ENCODE peak calls at places on chromosomes 12 and 14, in five cellular contexts. F is tibial artery, N is pancreas, Q is AG04450, D is psoas muscle. W is an unnamed sample. For H3K27me3, the result is how much of the 10 kb centered on the place peaks cover.

GRCh38 chr14:75960219-75960618 is 21.6 kb downstream of the TGFB3 start:
- DNase-seq in F (no peak), N (no peak), Q (no peak), D (no peak), W (no peak)

GRCh38 chr14:77311217-77311616 is 9.5 kb downstream of the POMT2 start:
- DNase-seq in F (no peak), N (no peak), Q (no peak), D (no peak), W (no peak)

GRCh38 chr12:16796168-16796567 is 190.2 kb upstream of the LMO3 start:
- DNase-seq in F (no peak), N (no peak), Q (no peak), D (no peak), W (no peak)

GRCh38 chr12:57889541-57889989 is 43.0 kb upstream of the CTDSP2 start:
- DNase-seq in F (peak), N (no peak), Q (peak), D (peak), W (peak)

GRCh38 chr14:103538291-103539055 is 9.5 kb downstream of the TRMT61A start:
- DNase-seq in F (no peak), N (no peak), Q (no peak), D (peak), W (no peak)

GRCh38 chr12:94186461-94187237 is 38.3 kb downstream of the PLXNC1 start:
- DNase-seq in F (peak), N (peak), Q (peak), D (peak), W (no peak)

GRCh38 chr14:70934084-70934483 is 26.8 kb downstream of the PCNX1 start:
- DNase-seq in F (no peak), N (no peak), Q (no peak), D (no peak), W (no peak)

GRCh38 chr14:53325176-53325806 is 172.2 kb upstream of the DDHD1 start:
- DNase-seq in F (no peak), N (no peak), Q (no peak), D (no peak), W (peak)

GRCh38 chr12:119869720-119870119 is 7.4 kb downstream of the CIT start:
- DNase-seq in F (peak), N (no peak), Q (peak), D (peak), W (peak)

GRCh38 chr12:105352940-105353635 is 22.6 kb downstream of the C12orf75 start:
- DNase-seq in F (no peak), N (no peak), Q (no peak), D (no peak), W (no peak)

DNA sequence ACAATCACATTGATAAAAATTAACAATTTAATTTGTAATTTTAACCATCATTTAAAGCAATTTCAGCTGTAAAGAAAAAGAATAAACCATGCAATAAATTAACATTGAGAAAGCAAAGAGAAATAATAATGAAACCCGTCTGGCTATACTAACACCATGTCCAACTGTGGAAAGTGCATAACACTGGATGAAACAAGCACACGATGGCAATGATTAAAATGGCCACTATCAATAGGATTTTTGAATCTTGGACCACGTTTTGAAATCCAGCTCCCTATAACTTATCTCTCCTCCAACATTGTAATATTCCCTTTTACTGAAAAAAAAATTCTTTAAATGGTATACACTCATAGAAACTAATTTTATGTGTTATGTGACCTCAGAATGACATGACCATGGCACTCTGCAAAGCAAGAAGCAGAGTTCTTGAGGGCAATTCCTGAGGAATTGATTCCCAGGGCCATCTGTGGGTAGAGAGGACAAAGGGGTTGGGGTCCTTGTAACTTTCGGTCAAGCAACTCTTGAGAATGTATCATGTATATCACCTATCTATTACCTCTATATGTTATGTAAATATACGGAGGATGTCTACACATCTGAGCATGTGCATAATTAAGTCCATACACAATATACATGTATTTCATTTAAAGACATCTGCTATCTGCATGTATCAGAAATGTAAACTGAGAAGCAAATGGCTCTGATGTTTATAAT is 4.8 kb downstream of the FOXA1 start:
- DNase-seq in F (no peak), N (no peak), Q (no peak), D (no peak), W (no peak)
- H3K27ac ChIP-seq in F (no peak), N (no peak), Q (no peak), D (no peak), W (no peak)

DNA sequence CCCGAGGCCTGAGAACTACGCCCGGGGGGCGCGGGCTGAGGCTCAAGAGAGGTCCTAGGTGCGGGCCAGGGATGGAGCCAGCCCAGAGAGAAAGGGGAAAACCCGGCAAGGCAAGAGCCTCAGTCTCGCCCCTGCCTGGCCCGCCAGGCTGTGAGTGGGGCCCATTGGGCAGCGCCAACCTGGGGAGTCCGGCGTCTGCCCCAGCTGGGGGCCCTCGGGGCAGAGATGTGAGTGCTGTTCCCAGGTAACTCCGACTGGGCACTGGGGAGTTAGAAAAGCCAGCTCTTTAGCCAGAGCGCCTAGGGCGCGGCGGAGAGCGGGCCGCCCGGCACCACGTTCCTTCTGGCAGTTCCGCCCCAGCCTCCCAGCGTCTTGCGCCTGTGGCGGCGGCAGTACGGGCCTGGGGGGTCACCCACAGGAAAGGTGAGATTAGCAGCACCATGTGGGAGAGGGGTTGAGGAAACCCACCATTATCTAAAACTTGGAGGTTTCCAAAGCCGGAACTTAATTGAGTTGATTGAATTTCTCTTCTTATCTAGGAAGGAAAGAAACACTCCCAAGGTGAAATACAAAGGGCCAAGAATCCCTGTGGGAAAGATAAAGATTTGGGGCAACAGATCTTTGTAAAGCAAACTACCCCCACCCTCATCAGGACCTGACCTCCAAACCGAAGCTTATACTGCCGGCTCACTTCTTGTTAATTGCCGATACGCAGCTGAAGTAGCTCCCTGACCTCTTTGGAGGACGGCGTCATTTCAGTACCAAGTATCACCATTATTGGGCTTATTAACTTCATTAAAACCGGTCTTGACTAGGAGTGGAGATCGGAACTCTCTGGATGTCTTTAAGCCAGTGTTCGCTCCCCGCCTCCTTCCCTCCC is 11.6 kb downstream of the OTX2 start:
- DNase-seq in F (no peak), N (no peak), Q (no peak), D (no peak), W (no peak)
- H3K27me3 ChIP-seq in F (under half), N (under half), Q (half or more), D (under half), W (half or more)

DNA sequence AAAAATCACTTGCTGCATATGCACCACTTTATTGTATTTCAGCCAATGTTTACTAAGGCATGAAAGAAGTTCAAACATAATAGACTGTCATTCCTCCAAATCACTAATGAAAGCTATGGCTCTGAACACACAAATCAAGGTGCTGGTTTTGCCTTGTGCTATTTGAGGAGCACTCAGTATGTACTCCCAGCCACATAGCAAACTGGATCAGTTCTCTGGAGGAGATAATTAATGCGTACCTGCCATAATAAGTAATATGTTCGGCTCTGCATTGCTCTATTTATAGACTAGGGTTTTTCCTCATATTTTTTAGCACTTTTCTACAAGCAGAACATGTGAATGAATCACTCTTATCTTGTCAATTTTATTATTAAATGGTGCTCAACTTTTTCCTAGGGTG is 88.6 kb downstream of the GRIP1 start:
- DNase-seq in F (no peak), N (no peak), Q (no peak), D (no peak), W (no peak)
- H3K27ac ChIP-seq in F (no peak), N (no peak), Q (no peak), D (no peak), W (no peak)

GRCh38 chr14:88612981-88613380 is 50.1 kb downstream of the ZC3H14 start:
- DNase-seq in F (no peak), N (no peak), Q (no peak), D (no peak), W (no peak)
- H3K27me3 ChIP-seq in F (under half), N (under half), Q (under half), D (under half), W (under half)

GRCh38 chr12:102023343-102023930 is 38.4 kb downstream of the WASHC3 start:
- DNase-seq in F (peak), N (no peak), Q (peak), D (no peak), W (no peak)
- H3K27ac ChIP-seq in F (no peak), N (no peak), Q (no peak), D (no peak), W (no peak)

GRCh38 chr12:70366581-70367267 is 634 bp downstream of the KCNMB4 start:
- DNase-seq in F (peak), N (peak), Q (peak), D (peak), W (peak)

GRCh38 chr12:70365648-70366518 is at the start of gene KCNMB4:
- DNase-seq in F (peak), N (peak), Q (no peak), D (peak), W (no peak)

GRCh38 chr12:70365398-70365647 is 767 bp upstream of the KCNMB4 start:
- DNase-seq in F (no peak), N (no peak), Q (no peak), D (no peak), W (no peak)

GRCh38 chr12:70367268-70368141 is 1.4 kb downstream of the KCNMB4 start:
- DNase-seq in F (no peak), N (no peak), Q (no peak), D (no peak), W (no peak)

GRCh38 chr12:70364695-70365397 is 1.2 kb upstream of the KCNMB4 start:
- DNase-seq in F (no peak), N (no peak), Q (no peak), D (no peak), W (no peak)
- H3K27me3 ChIP-seq in F (under half), N (under half), Q (under half), D (under half), W (under half)

DNA sequence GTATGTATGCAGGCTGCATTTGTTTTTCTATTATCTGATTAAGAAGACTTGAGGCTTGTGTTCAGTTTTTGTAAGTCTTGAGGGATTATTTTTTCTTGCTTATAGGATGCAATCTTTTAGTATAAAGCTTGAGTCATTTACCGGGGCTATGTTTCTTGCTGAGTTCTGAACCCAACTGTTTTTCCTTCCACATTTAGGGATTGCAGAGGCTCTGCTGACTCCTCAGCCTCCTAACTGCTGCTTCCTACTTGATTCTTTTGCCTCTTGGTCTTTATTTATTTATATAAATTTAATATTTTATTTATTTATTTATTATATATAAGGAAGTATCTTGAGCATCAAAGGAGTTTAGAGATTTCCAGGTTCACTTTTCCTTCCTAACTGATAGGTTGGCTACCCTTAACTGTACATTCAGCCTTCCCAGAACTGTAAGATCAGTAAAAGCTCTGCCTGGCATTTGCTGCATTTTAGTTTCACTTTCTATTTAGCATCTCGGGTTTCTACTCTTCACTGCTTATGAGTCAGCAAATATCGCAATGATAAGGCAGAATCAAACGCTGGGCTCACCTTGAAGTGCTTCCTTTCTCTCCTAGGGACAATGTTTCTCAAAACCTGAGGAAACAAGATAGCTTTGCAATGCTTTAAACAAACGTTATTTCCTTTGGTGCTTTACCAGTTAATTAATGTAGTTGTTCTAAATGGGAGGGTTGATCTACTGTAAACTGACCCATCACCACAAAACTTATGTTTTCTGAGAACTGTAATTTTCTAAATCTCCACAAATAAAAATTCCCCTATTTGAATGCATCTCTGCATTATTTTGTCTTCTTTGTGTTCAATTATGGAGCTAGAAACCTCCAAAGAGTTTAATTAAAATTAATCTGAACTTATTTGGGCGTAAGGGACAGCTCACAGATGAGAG is 1183.7 kb upstream of the TMEM132C start:
- DNase-seq in F (no peak), N (no peak), Q (peak), D (no peak), W (peak)
- H3K27ac ChIP-seq in F (no peak), N (no peak), Q (peak), D (no peak), W (peak)

W was measured in foreskin keratinocyte.